ENCODE peak calls at places on chromosomes 2 and 18, in seven cellular contexts. H is HAP-1, M is uterus, Z is right cardiac atrium, Y is A549, Q is heart right ventricle, J is HCT116. V is an unnamed sample.

GRCh38 chr2:13193900-13194299 is 477.2 kb downstream of the TRIB2 start:
- DNase-seq in H (peak; percentile 42), M (no peak), Z (no peak), Y (no peak), Q (no peak), J (no peak), V (no peak)

GRCh38 chr2:240961878-240962277 is 36.5 kb upstream of the SNED1 start:
- DNase-seq in H (no peak), M (peak; percentile 54), Z (peak; percentile 49), Y (no peak), Q (no peak), J (no peak), V (no peak)

GRCh38 chr2:49619804-49620203 is 465.5 kb upstream of the FSHR start:
- DNase-seq in H (peak; percentile 28), M (no peak), Z (no peak), Y (no peak), Q (no peak), J (no peak), V (no peak)

GRCh38 chr18:49225160-49225559 is 235.3 kb downstream of the DYM start:
- DNase-seq in H (no peak), M (no peak), Z (no peak), Y (no peak), Q (no peak), J (no peak), V (no peak)

GRCh38 chr2:132274000-132274399 is 112.2 kb upstream of the ANKRD30BL start:
- DNase-seq in H (no peak), M (no peak), Z (no peak), Y (no peak), Q (no peak), J (no peak), V (no peak)

GRCh38 chr2:239693761-239694415 is 293.1 kb upstream of the HDAC4 start:
- DNase-seq in H (no peak), M (no peak), Z (no peak), Y (no peak), Q (no peak), J (no peak), V (no peak)

GRCh38 chr2:224101820-224102630 is 62.9 kb upstream of the SERPINE2 start:
- DNase-seq in H (no peak), M (peak; percentile 28), Z (no peak), Y (no peak), Q (peak; percentile 59), J (no peak), V (no peak)

GRCh38 chr2:220104871-220105351 is 477.5 kb downstream of the SLC4A3 start:
- DNase-seq in H (no peak), M (no peak), Z (peak; percentile 62), Y (peak; percentile 4), Q (peak; percentile 31), J (no peak), V (peak; percentile 20)

GRCh38 chr2:60549250-60550150 is 4.0 kb downstream of the BCL11A start:
- DNase-seq in H (peak; percentile 52), M (no peak), Z (peak; percentile 58), Y (no peak), Q (no peak), J (no peak), V (peak; percentile 29)

GRCh38 chr2:147824625-147825024 is 20.2 kb upstream of the ACVR2A start:
- DNase-seq in H (no peak), M (no peak), Z (no peak), Y (no peak), Q (no peak), J (no peak), V (no peak)

GRCh38 chr2:48315847-48316194 is 214.1 kb upstream of the STON1 start:
- DNase-seq in H (peak; percentile 61), M (no peak), Z (no peak), Y (no peak), Q (no peak), J (no peak), V (no peak)

GRCh38 chr2:119435148-119435952 is 3.7 kb downstream of the TMEM37 start:
- DNase-seq in H (no peak), M (no peak), Z (no peak), Y (no peak), Q (no peak), J (no peak), V (no peak)

GRCh38 chr18:46167971-46168370 is 63.8 kb downstream of the HAUS1 start:
- DNase-seq in H (no peak), M (no peak), Z (no peak), Y (no peak), Q (no peak), J (no peak), V (no peak)

GRCh38 chr2:142880275-142880674 is 2.8 kb downstream of the KYNU start:
- DNase-seq in H (no peak), M (no peak), Z (no peak), Y (no peak), Q (no peak), J (no peak), V (no peak)

GRCh38 chr2:54708584-54709340 is 14.7 kb upstream of the EML6 start:
- DNase-seq in H (no peak), M (no peak), Z (peak; percentile 73), Y (no peak), Q (peak; percentile 22), J (no peak), V (peak; percentile 34)

GRCh38 chr2:190819835-190820234 is 60.8 kb upstream of the GLS start:
- DNase-seq in H (no peak), M (peak; percentile 32), Z (no peak), Y (no peak), Q (no peak), J (no peak), V (no peak)

GRCh38 chr2:195364015-195364965 is 292.7 kb upstream of the SLC39A10 start:
- DNase-seq in H (no peak), M (no peak), Z (no peak), Y (no peak), Q (no peak), J (no peak), V (no peak)

GRCh38 chr2:24891201-24891600 is 28.8 kb downstream of the ADCY3 start:
- DNase-seq in H (no peak), M (no peak), Z (no peak), Y (no peak), Q (no peak), J (no peak), V (no peak)

GRCh38 chr2:201680743-201681142 is 17.7 kb downstream of the MPP4 start:
- DNase-seq in H (no peak), M (no peak), Z (no peak), Y (peak; percentile 57), Q (no peak), J (peak; percentile 60), V (no peak)

GRCh38 chr18:58578835-58579560 is 49.9 kb downstream of the ALPK2 start:
- DNase-seq in H (no peak), M (no peak), Z (no peak), Y (peak; percentile 64), Q (no peak), J (no peak), V (no peak)

GRCh38 chr18:76874643-76875389 is 52.5 kb downstream of the ZNF236 start:
- DNase-seq in H (no peak), M (no peak), Z (no peak), Y (no peak), Q (no peak), J (peak; percentile 16), V (no peak)

GRCh38 chr18:75783816-75784215 is 356.3 kb upstream of the SMIM21 start:
- DNase-seq in H (no peak), M (no peak), Z (no peak), Y (no peak), Q (no peak), J (no peak), V (no peak)

GRCh38 chr18:44680271-44681038 is at the start of gene SETBP1:
- DNase-seq in H (peak; percentile 62), M (peak; percentile 87), Z (peak; percentile 88), Y (peak; percentile 19), Q (peak; percentile 70), J (no peak), V (peak; percentile 66)

DNA sequence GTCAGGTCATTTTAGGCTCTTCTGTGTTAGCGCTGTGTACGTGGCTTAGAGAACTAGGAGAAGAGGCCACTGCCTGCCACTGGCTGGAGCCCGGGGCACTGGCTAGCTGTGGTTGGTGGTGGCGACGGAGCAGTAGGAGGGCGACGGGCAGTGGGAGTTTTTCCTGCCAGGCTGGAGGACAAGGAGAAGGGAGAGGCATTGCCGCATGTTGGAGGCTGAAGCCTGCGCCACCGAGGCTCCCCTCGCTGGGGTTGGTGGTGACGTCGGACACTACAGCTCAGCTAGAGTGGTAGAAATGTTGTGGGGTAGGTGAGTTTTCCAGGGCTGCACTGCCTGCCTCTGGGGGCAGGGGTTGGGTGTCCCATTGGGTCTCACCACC is 41.7 kb upstream of the IMP4 start:
- DNase-seq in H (no peak), M (no peak), Z (no peak), Y (no peak), Q (no peak), J (no peak), V (no peak)
- H3K9me3 ChIP-seq in H (no peaks in the 10 kb centered on the region), M (no peaks in the 10 kb centered on the region), Z (no peaks in the 10 kb centered on the region), Y (no peaks in the 10 kb centered on the region), Q (no peaks in the 10 kb centered on the region), J (no peaks in the 10 kb centered on the region), V (no peaks in the 10 kb centered on the region)

DNA sequence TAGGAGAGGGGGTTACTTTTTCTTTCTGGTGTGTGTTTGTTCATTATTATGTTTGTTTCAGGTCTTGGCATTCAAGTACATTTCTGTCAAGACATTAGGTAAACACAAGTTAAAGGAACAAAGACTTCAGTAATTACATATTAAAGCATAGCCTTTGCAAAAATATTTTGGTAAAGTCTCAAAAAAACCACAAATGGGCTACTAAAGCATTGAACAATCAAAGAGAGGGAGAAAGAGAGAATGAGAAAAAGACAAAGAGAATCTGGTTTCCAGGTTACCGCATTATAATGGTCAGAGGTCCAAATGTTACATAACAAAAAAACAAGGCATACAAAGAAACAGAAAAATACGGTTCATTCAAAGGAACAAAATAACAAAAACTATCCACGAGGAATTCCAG is 328.0 kb downstream of the AKAIN1 start:
- DNase-seq in H (peak; percentile 97), M (no peak), Z (no peak), Y (no peak), Q (no peak), J (no peak), V (no peak)
- H3K9me3 ChIP-seq in H (peaks cover 12% of the 10 kb centered on the region), M (no peaks in the 10 kb centered on the region), Z (no peaks in the 10 kb centered on the region), Y (no peaks in the 10 kb centered on the region), Q (no peaks in the 10 kb centered on the region), J (peaks cover 24% of the 10 kb centered on the region), V (peaks cover 48% of the 10 kb centered on the region)

GRCh38 chr2:31675485-31675901 is 94.8 kb upstream of the SRD5A2 start:
- DNase-seq in H (no peak), M (no peak), Z (no peak), Y (no peak), Q (no peak), J (peak; percentile 15), V (no peak)

GRCh38 chr2:31674446-31674845 is 93.7 kb upstream of the SRD5A2 start:
- DNase-seq in H (no peak), M (no peak), Z (no peak), Y (no peak), Q (no peak), J (no peak), V (no peak)
- H3K9me3 ChIP-seq in H (no peaks in the 10 kb centered on the region), M (no peaks in the 10 kb centered on the region), Z (no peaks in the 10 kb centered on the region), Y (peaks cover 15% of the 10 kb centered on the region), Q (no peaks in the 10 kb centered on the region), J (no peaks in the 10 kb centered on the region), V (peaks cover 78% of the 10 kb centered on the region)

GRCh38 chr2:102140367-102140766 is 2.2 kb upstream of the IL1R1 start:
- DNase-seq in H (no peak), M (no peak), Z (no peak), Y (no peak), Q (no peak), J (no peak), V (no peak)
- H3K9me3 ChIP-seq in H (no peaks in the 10 kb centered on the region), M (no peaks in the 10 kb centered on the region), Z (no peaks in the 10 kb centered on the region), Y (peaks cover 21% of the 10 kb centered on the region), Q (no peaks in the 10 kb centered on the region), J (no peaks in the 10 kb centered on the region), V (peaks cover 9% of the 10 kb centered on the region)